ENCODE peak calls at places on chromosome 12, in six cellular contexts. M is cardiac fibroblast, J is fibroblast of mammary gland, Y is GM23338, Q is uterus, R is esophagus muscularis mucosa. E is an unnamed sample.

GRCh38 chr12:128365831-128366231 is 98.9 kb downstream of the TMEM132C start:
- DNase-seq in M (no peak), J (no peak), Y (no peak), Q (peak; percentile 49), R (no peak), E (no peak)

GRCh38 chr12:111546758-111547383 is 52.2 kb downstream of the ATXN2 start:
- DNase-seq in M (no peak), J (peak; percentile 69), Y (no peak), Q (no peak), R (no peak), E (no peak)

GRCh38 chr12:76685246-76685678 is 78.7 kb upstream of the ZDHHC17 start:
- DNase-seq in M (peak; percentile 74), J (no peak), Y (peak; percentile 46), Q (peak; percentile 32), R (no peak), E (no peak)

GRCh38 chr12:128068211-128068610 is 198.8 kb upstream of the TMEM132C start:
- DNase-seq in M (no peak), J (no peak), Y (no peak), Q (no peak), R (no peak), E (no peak)

GRCh38 chr12:18250313-18250916 is 10.9 kb upstream of the PIK3C2G start:
- DNase-seq in M (peak; percentile 84), J (peak; percentile 74), Y (peak; percentile 93), Q (no peak), R (no peak), E (peak; percentile 51)

GRCh38 chr12:123085730-123086487 is 65.0 kb downstream of the PITPNM2 start:
- DNase-seq in M (peak; percentile 42), J (no peak), Y (no peak), Q (no peak), R (no peak), E (peak; percentile 68)

GRCh38 chr12:75722714-75723200 is 211.3 kb upstream of the KRR1 start:
- DNase-seq in M (peak; percentile 93), J (peak; percentile 96), Y (no peak), Q (peak; percentile 39), R (no peak), E (peak; percentile 95)

GRCh38 chr12:19373569-19373968 is 65.7 kb upstream of the AEBP2 start:
- DNase-seq in M (no peak), J (no peak), Y (no peak), Q (no peak), R (no peak), E (no peak)

GRCh38 chr12:110466791-110467190 is 1.3 kb downstream of the GPN3 start:
- DNase-seq in M (no peak), J (no peak), Y (no peak), Q (no peak), R (no peak), E (no peak)

GRCh38 chr12:69987453-69988102 is 162.6 kb downstream of the MYRFL start:
- DNase-seq in M (peak; percentile 98), J (peak; percentile 92), Y (no peak), Q (no peak), R (no peak), E (peak; percentile 84)

GRCh38 chr12:4161718-4162117 is 111.8 kb upstream of the CCND2 start:
- DNase-seq in M (no peak), J (no peak), Y (no peak), Q (no peak), R (no peak), E (no peak)

GRCh38 chr12:64450711-64451486 is 1.0 kb upstream of the TBK1 start:
- DNase-seq in M (peak; percentile 16), J (peak; percentile 17), Y (peak; percentile 57), Q (no peak), R (no peak), E (peak; percentile 16)

GRCh38 chr12:18496156-18496555 is 234.8 kb downstream of the PIK3C2G start:
- DNase-seq in M (peak; percentile 24), J (no peak), Y (no peak), Q (no peak), R (no peak), E (no peak)

GRCh38 chr12:122081108-122081696 is 2.6 kb downstream of the MLXIP start:
- DNase-seq in M (peak; percentile 76), J (peak; percentile 53), Y (no peak), Q (no peak), R (no peak), E (no peak)

GRCh38 chr12:122079532-122080081 is 1.1 kb downstream of the MLXIP start:
- DNase-seq in M (no peak), J (no peak), Y (no peak), Q (no peak), R (no peak), E (no peak)

GRCh38 chr12:122081697-122082221 is 3.2 kb downstream of the MLXIP start:
- DNase-seq in M (peak; percentile 91), J (peak; percentile 82), Y (no peak), Q (peak; percentile 61), R (no peak), E (peak; percentile 69)

GRCh38 chr12:122079038-122079531 is 529 bp downstream of the MLXIP start:
- DNase-seq in M (peak; percentile 21), J (no peak), Y (peak; percentile 62), Q (no peak), R (no peak), E (peak; percentile 49)

GRCh38 chr12:122080149-122081107 is 1.9 kb downstream of the MLXIP start:
- DNase-seq in M (peak; percentile 93), J (peak; percentile 94), Y (peak; percentile 63), Q (peak; percentile 69), R (no peak), E (peak; percentile 87)
- TF ChIP-seq CTCF in M (no peak), J (no peak), Y (no peak), Q (no peak), R (no peak), E (no peak)

DNA sequence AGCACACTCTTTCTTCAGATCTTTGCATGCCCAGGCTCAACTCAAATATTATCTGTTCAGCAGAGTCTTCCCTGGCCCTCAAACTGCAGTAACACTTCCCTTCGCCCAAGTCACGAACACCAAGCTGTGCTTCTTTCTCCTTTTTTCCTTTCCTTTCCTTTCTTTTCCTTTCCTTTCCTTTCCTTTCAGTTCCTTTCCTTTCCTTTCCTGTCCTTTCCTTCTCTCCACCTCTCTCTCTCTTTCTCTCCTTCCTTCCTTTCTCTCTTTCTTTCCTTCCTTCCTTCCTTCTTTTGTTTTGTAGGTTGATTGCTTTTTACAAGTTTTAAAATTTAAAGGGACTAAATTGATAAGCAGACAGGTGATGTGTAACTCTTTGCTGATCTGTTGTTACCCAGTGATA is 19.0 kb upstream of the ADGRD1 start:
- DNase-seq in M (no peak), J (no peak), Y (no peak), Q (no peak), R (peak; percentile 26), E (no peak)
- H3K4me3 ChIP-seq in M (no peak overlapping the region), J (no peak overlapping the region), Y (no peak overlapping the region), Q (no peak overlapping the region), R (no peak overlapping the region), E (no peak overlapping the region)

GRCh38 chr12:121001841-121002483 is 14.3 kb downstream of the C12orf43 start:
- DNase-seq in M (no peak), J (no peak), Y (no peak), Q (no peak), R (no peak), E (no peak)

GRCh38 chr12:121004253-121004815 is 12.0 kb downstream of the C12orf43 start:
- DNase-seq in M (no peak), J (no peak), Y (no peak), Q (no peak), R (no peak), E (no peak)

GRCh38 chr12:121008347-121009098 is 7.8 kb downstream of the C12orf43 start:
- DNase-seq in M (no peak), J (no peak), Y (no peak), Q (no peak), R (no peak), E (no peak)

GRCh38 chr12:121003650-121004049 is 12.6 kb downstream of the C12orf43 start:
- DNase-seq in M (no peak), J (no peak), Y (peak; percentile 73), Q (no peak), R (no peak), E (no peak)

DNA sequence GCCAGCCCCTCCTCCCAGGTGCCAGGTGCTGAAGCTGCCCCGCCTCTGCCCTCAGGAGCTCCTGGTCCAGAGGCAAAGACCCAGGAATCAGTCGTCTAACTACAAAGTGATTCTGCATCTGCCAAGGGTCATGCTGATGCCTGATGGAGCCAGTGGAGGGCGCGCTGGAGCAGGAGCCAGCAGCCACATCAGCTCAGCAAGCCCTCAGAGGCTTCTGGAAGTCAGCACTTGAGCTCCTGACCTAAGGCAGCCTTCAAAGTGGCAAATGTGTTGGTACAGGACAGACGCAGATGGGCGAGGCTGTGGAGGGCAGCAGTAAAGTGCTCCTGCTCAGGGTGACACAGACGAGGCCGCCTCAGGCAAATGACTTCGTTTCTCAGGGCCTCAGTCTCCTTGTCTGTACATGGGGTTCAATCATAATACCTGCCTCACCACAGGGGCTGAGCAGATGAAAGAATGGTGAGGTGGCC is 10.9 kb downstream of the C12orf43 start:
- DNase-seq in M (peak; percentile 54), J (peak; percentile 53), Y (peak; percentile 87), Q (no peak), R (no peak), E (peak; percentile 16)
- TF ChIP-seq CTCF in M (peak; percentile 87), J (peak; percentile 72), Y (peak; percentile 74), Q (no peak), R (peak; percentile 12), E (peak; percentile 85)

GRCh38 chr12:115109863-115110262 is 425.9 kb upstream of the TBX3 start:
- DNase-seq in M (no peak), J (peak; percentile 18), Y (no peak), Q (no peak), R (no peak), E (no peak)

GRCh38 chr12:115102450-115102849 is 418.5 kb upstream of the TBX3 start:
- DNase-seq in M (no peak), J (peak; percentile 55), Y (no peak), Q (no peak), R (no peak), E (no peak)

GRCh38 chr12:115108129-115109100 is 424.4 kb upstream of the TBX3 start:
- DNase-seq in M (no peak), J (no peak), Y (no peak), Q (no peak), R (no peak), E (no peak)

GRCh38 chr12:115101518-115101917 is 417.5 kb upstream of the TBX3 start:
- DNase-seq in M (no peak), J (no peak), Y (no peak), Q (no peak), R (no peak), E (no peak)

GRCh38 chr12:115103884-115104883 is 420.2 kb upstream of the TBX3 start:
- DNase-seq in M (peak; percentile 97), J (peak; percentile 32), Y (no peak), Q (no peak), R (no peak), E (no peak)
- H3K4me3 ChIP-seq in M (no peak overlapping the region), J (no peak overlapping the region), Y (no peak overlapping the region), Q (no peak overlapping the region), R (no peak overlapping the region), E (no peak overlapping the region)

GRCh38 chr12:44000309-44000952 is 164.6 kb downstream of the TMEM117 start:
- DNase-seq in M (peak; percentile 70), J (peak; percentile 63), Y (peak; percentile 89), Q (no peak), R (no peak), E (peak; percentile 60)
- TF ChIP-seq CTCF in M (peak; percentile 75), J (peak; percentile 72), Y (peak; percentile 73), Q (no peak), R (peak; percentile 8), E (peak; percentile 80)

GRCh38 chr12:59404109-59404650 is 191.6 kb upstream of the SLC16A7 start:
- DNase-seq in M (no peak), J (no peak), Y (no peak), Q (no peak), R (no peak), E (no peak)
- H3K4me3 ChIP-seq in M (no peak overlapping the region), J (no peak overlapping the region), Y (no peak overlapping the region), Q (no peak overlapping the region), R (no peak overlapping the region), E (no peak overlapping the region)